ENCODE peak calls at places on chromosomes 12 and 14, in seven cellular contexts. One of them, this sample, is unnamed.

GRCh38 chr14:90303382-90303943 is 28.3 kb downstream of the NRDE2 start:
- DNase-seq in T-helper 1 cell: no peak
- DNase-seq in cardiac fibroblast: no peak
- DNase-seq in Kasumi-1: no peak
- DNase-seq in AG04450: no peak
- DNase-seq in brain microvascular endothelial cell: no peak
- DNase-seq in stimulated activated CD8-positive, alpha-beta memory T cell treated with anti-CD3 and anti-CD28 coated beads, Interleukin-4, amount 100 ng/mL, for 1 hour: no peak
- DNase-seq in this sample: no peak

GRCh38 chr12:94304566-94305061 is 155.1 kb downstream of the CEP83 start:
- DNase-seq in T-helper 1 cell: no peak
- DNase-seq in cardiac fibroblast: peak
- DNase-seq in Kasumi-1: no peak
- DNase-seq in AG04450: peak
- DNase-seq in brain microvascular endothelial cell: peak
- DNase-seq in stimulated activated CD8-positive, alpha-beta memory T cell treated with anti-CD3 and anti-CD28 coated beads, Interleukin-4, amount 100 ng/mL, for 1 hour: no peak
- DNase-seq in this sample: no peak

GRCh38 chr12:42084522-42084921 is 60.2 kb downstream of the GXYLT1 start:
- DNase-seq in T-helper 1 cell: no peak
- DNase-seq in cardiac fibroblast: no peak
- DNase-seq in Kasumi-1: no peak
- DNase-seq in AG04450: no peak
- DNase-seq in brain microvascular endothelial cell: no peak
- DNase-seq in stimulated activated CD8-positive, alpha-beta memory T cell treated with anti-CD3 and anti-CD28 coated beads, Interleukin-4, amount 100 ng/mL, for 1 hour: no peak
- DNase-seq in this sample: no peak

GRCh38 chr12:13788626-13789025 is 192.8 kb downstream of the GRIN2B start:
- DNase-seq in T-helper 1 cell: no peak
- DNase-seq in cardiac fibroblast: no peak
- DNase-seq in Kasumi-1: no peak
- DNase-seq in AG04450: no peak
- DNase-seq in brain microvascular endothelial cell: no peak
- DNase-seq in stimulated activated CD8-positive, alpha-beta memory T cell treated with anti-CD3 and anti-CD28 coated beads, Interleukin-4, amount 100 ng/mL, for 1 hour: no peak
- DNase-seq in this sample: no peak

GRCh38 chr12:98644433-98644711 is 216 bp downstream of the IKBIP start:
- DNase-seq in T-helper 1 cell: no peak
- DNase-seq in cardiac fibroblast: no peak
- DNase-seq in Kasumi-1: no peak
- DNase-seq in AG04450: no peak
- DNase-seq in brain microvascular endothelial cell: no peak
- DNase-seq in stimulated activated CD8-positive, alpha-beta memory T cell treated with anti-CD3 and anti-CD28 coated beads, Interleukin-4, amount 100 ng/mL, for 1 hour: no peak
- DNase-seq in this sample: no peak

GRCh38 chr14:54902143-54902520 is 494 bp downstream of the GCH1 start:
- DNase-seq in T-helper 1 cell: peak
- DNase-seq in cardiac fibroblast: peak
- DNase-seq in Kasumi-1: peak
- DNase-seq in AG04450: no peak
- DNase-seq in brain microvascular endothelial cell: peak
- DNase-seq in stimulated activated CD8-positive, alpha-beta memory T cell treated with anti-CD3 and anti-CD28 coated beads, Interleukin-4, amount 100 ng/mL, for 1 hour: peak
- DNase-seq in this sample: no peak

GRCh38 chr12:83573676-83574075 is 887.0 kb downstream of the TMTC2 start:
- DNase-seq in T-helper 1 cell: no peak
- DNase-seq in cardiac fibroblast: peak
- DNase-seq in Kasumi-1: peak
- DNase-seq in AG04450: no peak
- DNase-seq in brain microvascular endothelial cell: peak
- DNase-seq in stimulated activated CD8-positive, alpha-beta memory T cell treated with anti-CD3 and anti-CD28 coated beads, Interleukin-4, amount 100 ng/mL, for 1 hour: no peak
- DNase-seq in this sample: peak

GRCh38 chr12:57434517-57435223 is at the start of gene INHBC:
- DNase-seq in T-helper 1 cell: no peak
- DNase-seq in cardiac fibroblast: no peak
- DNase-seq in Kasumi-1: no peak
- DNase-seq in AG04450: no peak
- DNase-seq in brain microvascular endothelial cell: no peak
- DNase-seq in stimulated activated CD8-positive, alpha-beta memory T cell treated with anti-CD3 and anti-CD28 coated beads, Interleukin-4, amount 100 ng/mL, for 1 hour: no peak
- DNase-seq in this sample: no peak

GRCh38 chr14:96260341-96260821 is 4.4 kb downstream of the BDKRB1 start:
- DNase-seq in T-helper 1 cell: no peak
- DNase-seq in cardiac fibroblast: peak
- DNase-seq in Kasumi-1: no peak
- DNase-seq in AG04450: no peak
- DNase-seq in brain microvascular endothelial cell: no peak
- DNase-seq in stimulated activated CD8-positive, alpha-beta memory T cell treated with anti-CD3 and anti-CD28 coated beads, Interleukin-4, amount 100 ng/mL, for 1 hour: no peak
- DNase-seq in this sample: no peak

GRCh38 chr12:12336049-12336411 is 14.0 kb downstream of the MANSC1 start:
- DNase-seq in T-helper 1 cell: no peak
- DNase-seq in cardiac fibroblast: peak
- DNase-seq in Kasumi-1: no peak
- DNase-seq in AG04450: no peak
- DNase-seq in brain microvascular endothelial cell: peak
- DNase-seq in stimulated activated CD8-positive, alpha-beta memory T cell treated with anti-CD3 and anti-CD28 coated beads, Interleukin-4, amount 100 ng/mL, for 1 hour: no peak
- DNase-seq in this sample: no peak

GRCh38 chr12:6080149-6081045 is 44.1 kb downstream of the VWF start:
- DNase-seq in T-helper 1 cell: no peak
- DNase-seq in cardiac fibroblast: no peak
- DNase-seq in Kasumi-1: no peak
- DNase-seq in AG04450: no peak
- DNase-seq in brain microvascular endothelial cell: no peak
- DNase-seq in stimulated activated CD8-positive, alpha-beta memory T cell treated with anti-CD3 and anti-CD28 coated beads, Interleukin-4, amount 100 ng/mL, for 1 hour: no peak
- DNase-seq in this sample: no peak

GRCh38 chr12:9002335-9002734 is 13.0 kb downstream of the KLRG1 start:
- DNase-seq in T-helper 1 cell: no peak
- DNase-seq in cardiac fibroblast: no peak
- DNase-seq in Kasumi-1: no peak
- DNase-seq in AG04450: no peak
- DNase-seq in brain microvascular endothelial cell: no peak
- DNase-seq in stimulated activated CD8-positive, alpha-beta memory T cell treated with anti-CD3 and anti-CD28 coated beads, Interleukin-4, amount 100 ng/mL, for 1 hour: no peak
- DNase-seq in this sample: no peak